ENCODE peak calls at places on chromosomes 4 and X, in five cellular contexts. One of them, this sample, is unnamed.

GRCh38 chr4:72846280-72847111 is 223.0 kb downstream of the COX18 start:
- DNase-seq in lower lobe of right lung: no peak
- DNase-seq in HTR-8/SVneo: no peak
- DNase-seq in T-helper 2 cell: no peak
- DNase-seq in activated naive CD4-positive, alpha-beta T cell treated with Interleukin-2 at 50 U/mL for 16 hours: no peak
- DNase-seq in this sample: no peak

GRCh38 chrX:23699636-23700194 is 32.4 kb downstream of the PRDX4 start:
- DNase-seq in lower lobe of right lung: no peak
- DNase-seq in HTR-8/SVneo: no peak
- DNase-seq in T-helper 2 cell: no peak
- DNase-seq in activated naive CD4-positive, alpha-beta T cell treated with Interleukin-2 at 50 U/mL for 16 hours: no peak
- DNase-seq in this sample: no peak

GRCh38 chrX:38860106-38861013 is 59.1 kb downstream of the MID1IP1 start:
- DNase-seq in activated naive CD4-positive, alpha-beta T cell treated with Interleukin-2 at 50 U/mL for 16 hours: peak; percentile 14
- DNase-seq in lower lobe of right lung: no peak
- DNase-seq in T-helper 2 cell: no peak
- DNase-seq in HTR-8/SVneo: no peak
- DNase-seq in this sample: no peak

GRCh38 chr4:74189331-74190043 is 31.6 kb downstream of the MTHFD2L start:
- DNase-seq in lower lobe of right lung: no peak
- DNase-seq in T-helper 2 cell: no peak
- DNase-seq in HTR-8/SVneo: peak; percentile 8
- DNase-seq in activated naive CD4-positive, alpha-beta T cell treated with Interleukin-2 at 50 U/mL for 16 hours: no peak
- DNase-seq in this sample: no peak

GRCh38 chr4:180657881-180658280 is 1585.3 kb upstream of the TENM3 start:
- DNase-seq in activated naive CD4-positive, alpha-beta T cell treated with Interleukin-2 at 50 U/mL for 16 hours: no peak
- DNase-seq in lower lobe of right lung: no peak
- DNase-seq in T-helper 2 cell: no peak
- DNase-seq in HTR-8/SVneo: no peak
- DNase-seq in this sample: no peak

GRCh38 chrX:68848189-68848940 is 19.5 kb downstream of the EFNB1 start:
- DNase-seq in T-helper 2 cell: no peak
- DNase-seq in activated naive CD4-positive, alpha-beta T cell treated with Interleukin-2 at 50 U/mL for 16 hours: no peak
- DNase-seq in lower lobe of right lung: no peak
- DNase-seq in HTR-8/SVneo: no peak
- DNase-seq in this sample: no peak

GRCh38 chr4:182310316-182310715 is 67.1 kb downstream of the TENM3 start:
- DNase-seq in T-helper 2 cell: no peak
- DNase-seq in lower lobe of right lung: no peak
- DNase-seq in activated naive CD4-positive, alpha-beta T cell treated with Interleukin-2 at 50 U/mL for 16 hours: no peak
- DNase-seq in HTR-8/SVneo: no peak
- DNase-seq in this sample: no peak

GRCh38 chrX:108270739-108271396 is 167.4 kb downstream of the COL4A6 start:
- DNase-seq in T-helper 2 cell: no peak
- DNase-seq in HTR-8/SVneo: no peak
- DNase-seq in lower lobe of right lung: no peak
- DNase-seq in activated naive CD4-positive, alpha-beta T cell treated with Interleukin-2 at 50 U/mL for 16 hours: no peak
- DNase-seq in this sample: no peak

GRCh38 chrX:71168134-71168533 is 23.5 kb downstream of the NLGN3 start:
- DNase-seq in T-helper 2 cell: no peak
- DNase-seq in HTR-8/SVneo: no peak
- DNase-seq in activated naive CD4-positive, alpha-beta T cell treated with Interleukin-2 at 50 U/mL for 16 hours: no peak
- DNase-seq in lower lobe of right lung: no peak
- DNase-seq in this sample: no peak

GRCh38 chrX:24876782-24877315 is 138.9 kb downstream of the ARX start:
- DNase-seq in lower lobe of right lung: no peak
- DNase-seq in HTR-8/SVneo: no peak
- DNase-seq in activated naive CD4-positive, alpha-beta T cell treated with Interleukin-2 at 50 U/mL for 16 hours: no peak
- DNase-seq in T-helper 2 cell: no peak
- DNase-seq in this sample: no peak

GRCh38 chrX:134688839-134689238 is 30.6 kb upstream of the PLAC1 start:
- DNase-seq in HTR-8/SVneo: no peak
- DNase-seq in lower lobe of right lung: no peak
- DNase-seq in T-helper 2 cell: no peak
- DNase-seq in activated naive CD4-positive, alpha-beta T cell treated with Interleukin-2 at 50 U/mL for 16 hours: no peak
- DNase-seq in this sample: no peak

GRCh38 chrX:29432534-29432933 is 782.8 kb upstream of the MAGEB2 start:
- DNase-seq in T-helper 2 cell: no peak
- DNase-seq in HTR-8/SVneo: no peak
- DNase-seq in lower lobe of right lung: no peak
- DNase-seq in activated naive CD4-positive, alpha-beta T cell treated with Interleukin-2 at 50 U/mL for 16 hours: no peak
- DNase-seq in this sample: no peak

GRCh38 chrX:103687073-103687695 is 685 bp upstream of the MORF4L2 start:
- DNase-seq in T-helper 2 cell: peak; percentile 72
- DNase-seq in activated naive CD4-positive, alpha-beta T cell treated with Interleukin-2 at 50 U/mL for 16 hours: peak; percentile 88
- DNase-seq in HTR-8/SVneo: peak; percentile 18
- DNase-seq in lower lobe of right lung: peak; percentile 92
- DNase-seq in this sample: peak; percentile 80

GRCh38 chr4:24433515-24434192 is 150.7 kb downstream of the DHX15 start:
- DNase-seq in HTR-8/SVneo: no peak
- DNase-seq in lower lobe of right lung: no peak
- DNase-seq in activated naive CD4-positive, alpha-beta T cell treated with Interleukin-2 at 50 U/mL for 16 hours: no peak
- DNase-seq in T-helper 2 cell: no peak
- DNase-seq in this sample: no peak